ENCODE peak calls at places on chromosomes 13 and 19, in seven cellular contexts. H is naive thymus-derived CD8-positive, alpha-beta T cell; O is IMR-90; K is T-helper 1 cell; Y is DMS 273 treated with DMSO at 0.1 percent for 48 hours; C is activated T-cell treated with anti-CD3 and anti-CD28 coated beads for 24 hours; E is breast epithelium. Z is an unnamed sample.

GRCh38 chr19:19866599-19867248 is 1.0 kb downstream of the ZNF253 start:
- DNase-seq in C (peak), K (peak), E (no peak), H (peak), Y (no peak), O (no peak), Z (no peak)

GRCh38 chr19:50458396-50459066 is 17.8 kb upstream of the EMC10 start:
- DNase-seq in H (no peak), O (peak), Y (no peak), C (no peak), K (no peak), E (no peak), Z (no peak)

GRCh38 chr13:26253262-26253786 is 605 bp upstream of the CDK8 start:
- DNase-seq in H (no peak), Y (no peak), C (no peak), K (no peak), O (no peak), E (no peak), Z (no peak)

GRCh38 chr19:27962260-27962659 is 1250.7 kb downstream of the UQCRFS1 start:
- DNase-seq in H (no peak), E (no peak), C (no peak), O (no peak), Y (no peak), K (no peak), Z (no peak)

GRCh38 chr19:19399733-19400438 is 5.6 kb upstream of the GATAD2A start:
- DNase-seq in C (no peak), E (no peak), Y (no peak), O (peak), H (no peak), K (no peak), Z (no peak)

GRCh38 chr13:87057807-87058520 is 613.2 kb upstream of the SLITRK5 start:
- DNase-seq in O (peak), C (no peak), H (no peak), Y (no peak), K (no peak), E (no peak), Z (no peak)

GRCh38 chr13:110156186-110157065 is 150.5 kb downstream of the COL4A1 start:
- DNase-seq in K (no peak), C (no peak), O (peak), H (no peak), E (no peak), Y (no peak), Z (no peak)

GRCh38 chr19:47885067-47885463 is 1.1 kb downstream of the SULT2A1 start:
- DNase-seq in C (no peak), Y (no peak), K (no peak), E (no peak), H (no peak), O (no peak), Z (no peak)

GRCh38 chr19:48363500-48363809 is 285 bp downstream of the TMEM143 start:
- DNase-seq in Y (no peak), O (no peak), E (no peak), K (no peak), C (no peak), H (peak), Z (no peak)

GRCh38 chr19:10603873-10604459 is 16.9 kb upstream of the AP1M2 start:
- DNase-seq in O (no peak), E (no peak), K (no peak), Y (no peak), H (no peak), C (peak), Z (no peak)

GRCh38 chr19:18865973-18866799 is 29.8 kb downstream of the CERS1 start:
- DNase-seq in O (peak), E (no peak), C (peak), Y (no peak), H (peak), K (peak), Z (peak)

GRCh38 chr13:101092985-101093384 is 323.3 kb downstream of the NALCN start:
- DNase-seq in O (peak), K (no peak), Y (no peak), H (no peak), C (no peak), E (no peak), Z (no peak)

GRCh38 chr19:1522061-1522460 is 1.8 kb upstream of the PLK5 start:
- DNase-seq in O (no peak), E (no peak), H (no peak), C (no peak), K (no peak), Y (no peak), Z (no peak)

GRCh38 chr19:35195822-35196221 is 32.7 kb downstream of the FAM187B start:
- DNase-seq in C (no peak), Y (no peak), H (no peak), E (no peak), K (no peak), O (no peak), Z (no peak)

GRCh38 chr13:29801737-29802305 is 48.6 kb downstream of the UBL3 start:
- DNase-seq in K (no peak), E (no peak), H (no peak), C (no peak), O (peak), Y (no peak), Z (no peak)

GRCh38 chr19:13872695-13873389 is 4.1 kb upstream of the NANOS3 start:
- DNase-seq in C (no peak), O (no peak), K (no peak), H (peak), Y (no peak), E (no peak), Z (peak)

GRCh38 chr19:58434217-58434616 is 5.7 kb downstream of the ZNF132 start:
- DNase-seq in Y (no peak), C (no peak), H (no peak), K (no peak), E (no peak), O (peak), Z (no peak)

GRCh38 chr13:90867336-90867683 is 480.2 kb upstream of the MIR17HG start:
- DNase-seq in C (peak), K (no peak), Y (no peak), E (peak), H (no peak), O (peak), Z (peak)

GRCh38 chr13:24625324-24625723 is 54.9 kb upstream of the ATP12A start:
- DNase-seq in H (no peak), C (no peak), O (no peak), E (no peak), K (no peak), Y (no peak), Z (no peak)

GRCh38 chr19:34662919-34663318 is 14.0 kb downstream of the SCGB2B2 start:
- DNase-seq in E (no peak), K (no peak), Y (peak), O (no peak), H (no peak), C (peak), Z (no peak)

GRCh38 chr13:67193979-67194378 is 36.2 kb downstream of the PCDH9 start:
- DNase-seq in Y (no peak), O (no peak), K (no peak), C (no peak), H (no peak), E (no peak), Z (no peak)

GRCh38 chr19:12757544-12758274 is 6.1 kb downstream of the BEST2 start:
- DNase-seq in H (peak), K (peak), C (peak), Y (peak), E (no peak), O (peak), Z (peak)

GRCh38 chr19:18292460-18292809 is 11.0 kb upstream of the JUND start:
- DNase-seq in K (no peak), E (peak), O (no peak), Y (no peak), C (no peak), H (no peak), Z (no peak)

GRCh38 chr13:86161257-86161656 is 362.0 kb upstream of the SLITRK6 start:
- DNase-seq in Y (no peak), O (no peak), C (no peak), H (no peak), E (no peak), K (no peak), Z (no peak)

GRCh38 chr19:5045956-5046338 is 77.0 kb downstream of the KDM4B start:
- DNase-seq in E (no peak), O (no peak), K (no peak), H (no peak), C (no peak), Y (no peak), Z (no peak)

GRCh38 chr19:38252935-38253691 is 3.1 kb downstream of the PPP1R14A start:
- DNase-seq in O (no peak), E (peak), H (no peak), K (no peak), C (no peak), Y (peak), Z (peak)

GRCh38 chr13:73210218-73210883 is 151.5 kb downstream of the KLF5 start:
- DNase-seq in E (no peak), Y (no peak), H (no peak), O (no peak), C (no peak), K (no peak), Z (no peak)

GRCh38 chr13:69856331-69856730 is 251.3 kb upstream of the ATXN8OS start:
- DNase-seq in Y (no peak), O (no peak), C (no peak), K (no peak), H (no peak), E (no peak), Z (no peak)

GRCh38 chr19:14048439-14049153 is 13.3 kb downstream of the PALM3 start:
- DNase-seq in C (peak), O (no peak), K (peak), H (peak), E (no peak), Y (no peak), Z (no peak)

GRCh38 chr19:5951338-5951861 is 26.5 kb downstream of the RANBP3 start:
- DNase-seq in E (no peak), Y (no peak), K (no peak), O (no peak), C (no peak), H (no peak), Z (no peak)

GRCh38 chr13:72839831-72840426 is 58.0 kb downstream of the PIBF1 start:
- DNase-seq in Y (no peak), H (peak), C (peak), K (no peak), O (peak), E (no peak), Z (no peak)

GRCh38 chr19:56176881-56177280 is 1.1 kb downstream of the GALP start:
- DNase-seq in O (no peak), H (no peak), Y (no peak), K (no peak), E (no peak), C (no peak), Z (no peak)

GRCh38 chr19:13073263-13073662 is 29.4 kb downstream of the LYL1 start:
- DNase-seq in K (no peak), C (no peak), E (no peak), Y (no peak), H (no peak), O (no peak), Z (no peak)

GRCh38 chr19:38247734-38248268 is 8.4 kb downstream of the PPP1R14A start:
- DNase-seq in H (no peak), C (no peak), O (no peak), Y (no peak), E (no peak), K (no peak), Z (no peak)

GRCh38 chr19:50508850-50509190 is 2.2 kb downstream of the JOSD2 start:
- DNase-seq in C (no peak), Y (no peak), H (no peak), E (no peak), K (no peak), O (no peak), Z (no peak)

GRCh38 chr13:41179593-41180250 is 14.6 kb downstream of the KBTBD7 start:
- DNase-seq in H (no peak), C (no peak), K (no peak), E (no peak), O (peak), Y (no peak), Z (no peak)

GRCh38 chr19:7680606-7681335 is at the start of gene TRAPPC5:
- DNase-seq in Y (no peak), H (peak), O (peak), E (peak), K (peak), C (peak), Z (peak)

GRCh38 chr13:32142956-32143375 is 111.4 kb downstream of the FRY start:
- DNase-seq in H (no peak), C (no peak), O (peak), E (no peak), Y (no peak), K (no peak), Z (no peak)

GRCh38 chr13:77384999-77385398 is 58.1 kb upstream of the MYCBP2 start:
- DNase-seq in C (no peak), E (no peak), H (no peak), K (no peak), Y (no peak), O (no peak), Z (no peak)